ENCODE peak calls at places on chromosomes 11 and 22, in six cellular contexts. Q, G, F, A, W and Y are unnamed samples.

GRCh38 chr11:130178441-130178971 is 18.9 kb downstream of the ST14 start:
- DNase-seq in Q (no peak), G (peak; percentile 42), F (no peak), A (no peak), W (no peak), Y (no peak)

GRCh38 chr22:45891471-45891995 is 85.4 kb downstream of the WNT7B start:
- DNase-seq in Q (no peak), G (no peak), F (no peak), A (no peak), W (no peak), Y (no peak)

GRCh38 chr22:44526431-44527115 is 28.5 kb upstream of the RTL6 start:
- DNase-seq in Q (no peak), G (no peak), F (no peak), A (no peak), W (no peak), Y (no peak)

GRCh38 chr11:117616979-117617378 is 180.0 kb downstream of the DSCAML1 start:
- DNase-seq in Q (no peak), G (no peak), F (no peak), A (no peak), W (no peak), Y (no peak)

GRCh38 chr11:57155400-57155799 is 26.4 kb upstream of the LRRC55 start:
- DNase-seq in Q (no peak), G (no peak), F (no peak), A (no peak), W (no peak), Y (no peak)

GRCh38 chr22:39114157-39114511 is 17.1 kb downstream of the APOBEC3H start:
- DNase-seq in Q (no peak), G (no peak), F (no peak), A (no peak), W (no peak), Y (no peak)

GRCh38 chr11:102010776-102011500 is 36.3 kb upstream of the CFAP300 start:
- DNase-seq in Q (peak; percentile 73), G (peak; percentile 95), F (no peak), A (peak; percentile 97), W (no peak), Y (no peak)

GRCh38 chr11:18844753-18845367 is 53.3 kb upstream of the PTPN5 start:
- DNase-seq in Q (peak; percentile 36), G (peak; percentile 8), F (peak; percentile 19), A (peak; percentile 28), W (no peak), Y (peak; percentile 7)

GRCh38 chr11:108218455-108218854 is 4.0 kb downstream of the NPAT start:
- DNase-seq in Q (no peak), G (no peak), F (no peak), A (no peak), W (no peak), Y (no peak)

GRCh38 chr11:65555693-65556231 is 2.4 kb downstream of the LTBP3 start:
- DNase-seq in Q (peak; percentile 71), G (peak; percentile 98), F (no peak), A (peak; percentile 95), W (no peak), Y (no peak)